ENCODE peak calls at places on chromosomes 6 and 20, in ten cellular contexts. Q is GM23338, T is K562, N is SK-N-MC, H is HCT116, P is GM23248, M is fibroblast of lung, X is hepatocyte, F is mammary epithelial cell, B is PC-3. Z is an unnamed sample.
A peak's percentile ranks its signal among the peaks of the same experiment; 100 is the strongest.

GRCh38 chr6:78578430-78578829 is 288.9 kb upstream of the IRAK1BP1 start:
- DNase-seq in Q (no peak), T (no peak), N (no peak), H (no peak), P (no peak), M (no peak), X (no peak), F (no peak), B (no peak), Z (no peak)

GRCh38 chr6:44672838-44673237 is 285.3 kb downstream of the CDC5L start:
- DNase-seq in Q (no peak), T (no peak), N (no peak), H (no peak), P (no peak), M (no peak), X (no peak), F (peak; percentile 90), B (peak; percentile 93), Z (no peak)

GRCh38 chr20:19888269-19888669 is 128.9 kb upstream of the NAA20 start:
- DNase-seq in Q (no peak), T (no peak), N (no peak), H (no peak), P (no peak), M (no peak), X (no peak), F (no peak), B (no peak), Z (no peak)

GRCh38 chr6:159826968-159827647 is 27.0 kb downstream of the PNLDC1 start:
- DNase-seq in Q (no peak), T (no peak), N (no peak), H (no peak), P (no peak), M (no peak), X (no peak), F (no peak), B (no peak), Z (no peak)

GRCh38 chr6:136037246-136037884 is 185.9 kb downstream of the PDE7B start:
- DNase-seq in Q (no peak), T (no peak), N (no peak), H (no peak), P (no peak), M (peak; percentile 35), X (no peak), F (peak; percentile 12), B (no peak), Z (no peak)

GRCh38 chr6:159941286-159942113 is 27.4 kb upstream of the IGF2R start:
- DNase-seq in Q (peak; percentile 43), T (peak; percentile 25), N (no peak), H (peak; percentile 12), P (peak; percentile 54), M (peak; percentile 66), X (peak; percentile 24), F (peak; percentile 51), B (peak; percentile 57), Z (peak; percentile 46)

GRCh38 chr6:167581637-167582036 is 245.1 kb upstream of the AFDN start:
- DNase-seq in Q (no peak), T (no peak), N (no peak), H (no peak), P (no peak), M (no peak), X (no peak), F (no peak), B (no peak), Z (no peak)

GRCh38 chr20:33852971-33853813 is 42.0 kb downstream of the CHMP4B start:
- DNase-seq in Q (no peak), T (no peak), N (no peak), H (no peak), P (no peak), M (no peak), X (no peak), F (no peak), B (no peak), Z (no peak)

GRCh38 chr20:45251884-45252571 is 2.3 kb downstream of the SLPI start:
- DNase-seq in Q (no peak), T (no peak), N (no peak), H (no peak), P (no peak), M (no peak), X (no peak), F (no peak), B (no peak), Z (no peak)
- TF ChIP-seq EZH2 in Q (no peak), T (no peak), N (no peak), H (no peak), P (no peak), M (no peak), X (no peak), F (no peak), B (no peak), Z (no peak)

GRCh38 chr20:9516658-9516987 is 2.2 kb downstream of the LAMP5 start:
- DNase-seq in Q (peak; percentile 31), T (no peak), N (no peak), H (no peak), P (no peak), M (no peak), X (no peak), F (no peak), B (no peak), Z (no peak)
- TF ChIP-seq EZH2 in Q (peak; percentile 64), T (no peak), N (no peak), H (no peak), P (no peak), M (no peak), X (no peak), F (no peak), B (no peak), Z (no peak)

GRCh38 chr20:44068780-44069191 is 118.2 kb downstream of the JPH2 start:
- DNase-seq in Q (no peak), T (no peak), N (no peak), H (no peak), P (no peak), M (no peak), X (no peak), F (no peak), B (no peak), Z (no peak)

GRCh38 chr20:44070139-44070900 is 116.7 kb downstream of the JPH2 start:
- DNase-seq in Q (no peak), T (no peak), N (no peak), H (no peak), P (no peak), M (no peak), X (no peak), F (no peak), B (no peak), Z (no peak)

GRCh38 chr20:44068311-44068710 is 118.7 kb downstream of the JPH2 start:
- DNase-seq in Q (peak; percentile 36), T (peak; percentile 35), N (no peak), H (no peak), P (no peak), M (no peak), X (no peak), F (no peak), B (no peak), Z (no peak)

GRCh38 chr20:44071057-44071456 is 115.9 kb downstream of the JPH2 start:
- DNase-seq in Q (no peak), T (no peak), N (no peak), H (no peak), P (no peak), M (no peak), X (no peak), F (no peak), B (no peak), Z (no peak)

DNA sequence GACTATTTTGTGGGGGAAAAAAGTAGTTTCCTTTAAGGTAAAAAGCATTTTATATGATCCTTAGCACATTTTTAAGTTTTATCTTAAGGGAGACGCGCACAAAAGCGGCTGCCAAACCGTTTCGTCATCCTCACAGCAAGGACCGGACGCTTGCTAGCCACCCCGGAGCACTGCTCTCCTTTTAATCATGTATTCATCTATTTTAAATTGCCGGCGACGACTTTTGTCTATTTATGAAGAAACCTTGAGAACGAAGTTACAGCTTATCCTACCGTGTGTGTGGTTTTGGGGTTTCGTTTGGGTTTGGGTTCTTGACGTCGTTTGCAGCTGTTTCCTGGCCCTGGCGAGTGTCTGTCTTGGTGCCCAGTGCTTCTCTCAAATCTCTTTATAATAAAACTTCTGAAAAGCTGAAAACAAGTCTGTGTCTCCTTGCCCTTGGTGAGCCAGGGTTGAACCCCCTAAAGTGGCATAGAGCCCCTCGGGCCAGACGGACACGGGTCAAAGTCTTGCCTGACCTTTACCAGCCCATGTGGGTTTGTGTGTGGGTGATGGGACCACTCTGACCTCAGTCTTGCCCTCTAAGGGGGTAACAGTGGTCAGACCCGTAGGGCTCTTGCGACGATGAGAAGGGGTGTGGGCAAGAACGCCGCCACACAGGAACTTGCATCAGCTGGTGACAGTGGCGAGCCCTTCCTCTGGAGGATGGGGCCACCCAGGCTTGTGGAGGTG is 117.6 kb downstream of the JPH2 start:
- DNase-seq in Q (no peak), T (no peak), N (no peak), H (no peak), P (no peak), M (peak; percentile 18), X (no peak), F (no peak), B (no peak), Z (no peak)
- TF ChIP-seq EZH2 in Q (no peak), T (no peak), N (no peak), H (no peak), P (no peak), M (no peak), X (no peak), F (no peak), B (no peak), Z (no peak)

GRCh38 chr6:108179741-108180140 is 13.9 kb downstream of the NR2E1 start:
- DNase-seq in Q (peak; percentile 83), T (no peak), N (no peak), H (no peak), P (no peak), M (no peak), X (no peak), F (no peak), B (no peak), Z (no peak)

GRCh38 chr6:108175176-108175591 is 9.4 kb downstream of the NR2E1 start:
- DNase-seq in Q (no peak), T (no peak), N (no peak), H (no peak), P (no peak), M (no peak), X (no peak), F (no peak), B (no peak), Z (no peak)

GRCh38 chr6:108174371-108175175 is 8.8 kb downstream of the NR2E1 start:
- DNase-seq in Q (peak; percentile 91), T (no peak), N (no peak), H (no peak), P (peak; percentile 48), M (peak; percentile 49), X (peak; percentile 75), F (no peak), B (no peak), Z (no peak)

GRCh38 chr6:108175592-108176279 is 9.9 kb downstream of the NR2E1 start:
- DNase-seq in Q (peak; percentile 77), T (no peak), N (no peak), H (no peak), P (no peak), M (no peak), X (no peak), F (no peak), B (no peak), Z (no peak)

DNA sequence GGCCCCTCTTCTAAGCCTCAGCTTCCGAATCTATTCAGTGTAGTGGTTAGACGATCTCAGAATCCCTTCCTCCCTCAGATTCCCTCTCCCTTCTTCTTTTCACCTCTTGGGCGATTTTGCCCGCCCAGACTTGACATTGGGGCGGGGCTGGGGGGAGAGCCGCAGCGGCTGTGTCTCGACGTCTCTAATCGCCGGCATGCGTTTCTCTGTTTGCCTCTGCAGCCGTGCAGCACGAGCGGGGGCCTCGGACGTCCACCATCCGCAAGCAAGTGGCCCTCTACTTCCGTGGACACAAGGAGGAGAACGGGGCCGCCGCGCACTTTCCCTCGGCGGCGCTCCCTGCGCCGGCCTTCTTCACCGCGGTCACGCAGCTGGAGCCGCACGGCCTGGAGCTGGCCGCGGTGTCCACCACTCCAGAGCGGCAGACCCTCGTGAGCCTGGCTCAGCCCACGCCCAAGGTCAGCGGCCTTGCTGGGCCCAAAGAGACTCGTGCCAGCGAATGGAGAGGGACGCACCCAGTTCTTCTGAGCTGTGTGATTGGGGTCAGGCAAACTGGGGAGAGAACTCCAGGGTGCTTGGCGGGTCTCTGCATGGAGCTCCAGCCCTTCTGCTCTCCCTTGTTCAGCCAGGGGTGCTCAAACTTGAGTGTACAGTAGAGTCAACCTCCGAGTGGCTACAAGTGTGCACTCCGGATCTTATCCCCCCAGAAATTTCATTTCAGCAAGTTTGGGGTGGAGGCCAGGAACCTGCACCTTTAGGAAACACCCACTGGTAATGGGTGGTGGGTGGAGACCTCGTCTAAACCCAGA is 10.7 kb downstream of the NR2E1 start:
- DNase-seq in Q (peak; percentile 59), T (no peak), N (no peak), H (no peak), P (no peak), M (no peak), X (no peak), F (no peak), B (no peak), Z (no peak)
- TF ChIP-seq EZH2 in Q (peak; percentile 66), T (no peak), N (no peak), H (no peak), P (no peak), M (no peak), X (peak; percentile 93), F (no peak), B (no peak), Z (no peak)